ENCODE peak calls at places on chromosome 19, in nine cellular contexts. One of them, this sample, is unnamed.

GRCh38 chr19:12899891-12900518 is 9.0 kb downstream of the GCDH start:
- DNase-seq in RWPE1: no peak
- DNase-seq in EL: no peak
- DNase-seq in T-helper 1 cell: no peak
- DNase-seq in stimulated activated CD4-positive, alpha-beta T cell treated with anti-CD3 and anti-CD28 coated beads, Interleukin-15, amount 100 ng/mL, for 1 hour: no peak
- DNase-seq in Right ventricle myocardium superior: no peak
- DNase-seq in midbrain: no peak
- DNase-seq in heart left ventricle: no peak
- DNase-seq in caudate nucleus: no peak
- DNase-seq in this sample: no peak

GRCh38 chr19:39514840-39515550 is at the start of gene SELENOV:
- DNase-seq in midbrain: no peak
- DNase-seq in Right ventricle myocardium superior: no peak
- DNase-seq in EL: no peak
- DNase-seq in stimulated activated CD4-positive, alpha-beta T cell treated with anti-CD3 and anti-CD28 coated beads, Interleukin-15, amount 100 ng/mL, for 1 hour: no peak
- DNase-seq in RWPE1: no peak
- DNase-seq in T-helper 1 cell: no peak
- DNase-seq in heart left ventricle: no peak
- DNase-seq in caudate nucleus: no peak
- DNase-seq in this sample: no peak

GRCh38 chr19:11191273-11191755 is 6.0 kb downstream of the KANK2 start:
- DNase-seq in caudate nucleus: no peak
- DNase-seq in Right ventricle myocardium superior: peak
- DNase-seq in midbrain: no peak
- DNase-seq in RWPE1: peak
- DNase-seq in stimulated activated CD4-positive, alpha-beta T cell treated with anti-CD3 and anti-CD28 coated beads, Interleukin-15, amount 100 ng/mL, for 1 hour: no peak
- DNase-seq in heart left ventricle: peak
- DNase-seq in T-helper 1 cell: no peak
- DNase-seq in EL: peak
- DNase-seq in this sample: peak

GRCh38 chr19:10987621-10988297 is 26.9 kb downstream of the SMARCA4 start:
- DNase-seq in stimulated activated CD4-positive, alpha-beta T cell treated with anti-CD3 and anti-CD28 coated beads, Interleukin-15, amount 100 ng/mL, for 1 hour: no peak
- DNase-seq in RWPE1: no peak
- DNase-seq in midbrain: no peak
- DNase-seq in Right ventricle myocardium superior: no peak
- DNase-seq in T-helper 1 cell: no peak
- DNase-seq in caudate nucleus: no peak
- DNase-seq in heart left ventricle: no peak
- DNase-seq in EL: no peak
- DNase-seq in this sample: no peak

GRCh38 chr19:29442094-29442493 is 83.7 kb upstream of the VSTM2B start:
- DNase-seq in stimulated activated CD4-positive, alpha-beta T cell treated with anti-CD3 and anti-CD28 coated beads, Interleukin-15, amount 100 ng/mL, for 1 hour: no peak
- DNase-seq in midbrain: no peak
- DNase-seq in RWPE1: no peak
- DNase-seq in heart left ventricle: no peak
- DNase-seq in EL: no peak
- DNase-seq in T-helper 1 cell: no peak
- DNase-seq in Right ventricle myocardium superior: no peak
- DNase-seq in caudate nucleus: no peak
- DNase-seq in this sample: no peak

GRCh38 chr19:3146677-3147100 is 10.9 kb downstream of the GNA15 start:
- DNase-seq in caudate nucleus: no peak
- DNase-seq in midbrain: no peak
- DNase-seq in Right ventricle myocardium superior: no peak
- DNase-seq in T-helper 1 cell: peak
- DNase-seq in heart left ventricle: no peak
- DNase-seq in stimulated activated CD4-positive, alpha-beta T cell treated with anti-CD3 and anti-CD28 coated beads, Interleukin-15, amount 100 ng/mL, for 1 hour: peak
- DNase-seq in EL: no peak
- DNase-seq in RWPE1: no peak
- DNase-seq in this sample: peak

GRCh38 chr19:49894011-49894664 is 2.5 kb downstream of the IL4I1 start:
- DNase-seq in RWPE1: no peak
- DNase-seq in stimulated activated CD4-positive, alpha-beta T cell treated with anti-CD3 and anti-CD28 coated beads, Interleukin-15, amount 100 ng/mL, for 1 hour: no peak
- DNase-seq in caudate nucleus: no peak
- DNase-seq in midbrain: no peak
- DNase-seq in heart left ventricle: no peak
- DNase-seq in T-helper 1 cell: no peak
- DNase-seq in Right ventricle myocardium superior: no peak
- DNase-seq in EL: no peak
- DNase-seq in this sample: no peak

GRCh38 chr19:2110822-2111221 is 14.1 kb downstream of the IZUMO4 start:
- DNase-seq in stimulated activated CD4-positive, alpha-beta T cell treated with anti-CD3 and anti-CD28 coated beads, Interleukin-15, amount 100 ng/mL, for 1 hour: no peak
- DNase-seq in midbrain: no peak
- DNase-seq in RWPE1: no peak
- DNase-seq in heart left ventricle: no peak
- DNase-seq in T-helper 1 cell: no peak
- DNase-seq in Right ventricle myocardium superior: no peak
- DNase-seq in caudate nucleus: no peak
- DNase-seq in EL: no peak
- DNase-seq in this sample: no peak

GRCh38 chr19:5547881-5548280 is 19.9 kb downstream of the TINCR start:
- DNase-seq in RWPE1: peak
- DNase-seq in EL: peak
- DNase-seq in stimulated activated CD4-positive, alpha-beta T cell treated with anti-CD3 and anti-CD28 coated beads, Interleukin-15, amount 100 ng/mL, for 1 hour: no peak
- DNase-seq in midbrain: no peak
- DNase-seq in Right ventricle myocardium superior: peak
- DNase-seq in T-helper 1 cell: no peak
- DNase-seq in heart left ventricle: no peak
- DNase-seq in caudate nucleus: no peak
- DNase-seq in this sample: peak

GRCh38 chr19:32719611-32720059 is at the start of gene TDRD12:
- DNase-seq in midbrain: no peak
- DNase-seq in Right ventricle myocardium superior: no peak
- DNase-seq in caudate nucleus: no peak
- DNase-seq in T-helper 1 cell: no peak
- DNase-seq in heart left ventricle: no peak
- DNase-seq in EL: no peak
- DNase-seq in RWPE1: no peak
- DNase-seq in stimulated activated CD4-positive, alpha-beta T cell treated with anti-CD3 and anti-CD28 coated beads, Interleukin-15, amount 100 ng/mL, for 1 hour: no peak
- DNase-seq in this sample: no peak

GRCh38 chr19:35853038-35853756 is 893 bp upstream of the NPHS1 start:
- DNase-seq in caudate nucleus: peak
- DNase-seq in stimulated activated CD4-positive, alpha-beta T cell treated with anti-CD3 and anti-CD28 coated beads, Interleukin-15, amount 100 ng/mL, for 1 hour: no peak
- DNase-seq in Right ventricle myocardium superior: no peak
- DNase-seq in EL: no peak
- DNase-seq in heart left ventricle: no peak
- DNase-seq in RWPE1: no peak
- DNase-seq in T-helper 1 cell: no peak
- DNase-seq in midbrain: no peak
- DNase-seq in this sample: no peak

GRCh38 chr19:35991731-35992450 is 3.1 kb upstream of the SDHAF1 start:
- DNase-seq in RWPE1: no peak
- DNase-seq in Right ventricle myocardium superior: no peak
- DNase-seq in EL: no peak
- DNase-seq in midbrain: no peak
- DNase-seq in stimulated activated CD4-positive, alpha-beta T cell treated with anti-CD3 and anti-CD28 coated beads, Interleukin-15, amount 100 ng/mL, for 1 hour: no peak
- DNase-seq in caudate nucleus: no peak
- DNase-seq in T-helper 1 cell: no peak
- DNase-seq in heart left ventricle: no peak
- DNase-seq in this sample: no peak

GRCh38 chr19:50772408-50773311 is 2.4 kb downstream of the GPR32 start:
- DNase-seq in caudate nucleus: no peak
- DNase-seq in heart left ventricle: no peak
- DNase-seq in EL: peak
- DNase-seq in Right ventricle myocardium superior: no peak
- DNase-seq in RWPE1: no peak
- DNase-seq in T-helper 1 cell: no peak
- DNase-seq in midbrain: no peak
- DNase-seq in stimulated activated CD4-positive, alpha-beta T cell treated with anti-CD3 and anti-CD28 coated beads, Interleukin-15, amount 100 ng/mL, for 1 hour: no peak
- DNase-seq in this sample: peak

GRCh38 chr19:19956431-19957075 is 55.8 kb downstream of the ZNF93 start:
- DNase-seq in caudate nucleus: peak
- DNase-seq in RWPE1: no peak
- DNase-seq in EL: no peak
- DNase-seq in heart left ventricle: no peak
- DNase-seq in stimulated activated CD4-positive, alpha-beta T cell treated with anti-CD3 and anti-CD28 coated beads, Interleukin-15, amount 100 ng/mL, for 1 hour: no peak
- DNase-seq in midbrain: no peak
- DNase-seq in Right ventricle myocardium superior: no peak
- DNase-seq in T-helper 1 cell: no peak
- DNase-seq in this sample: no peak